ENCODE peak calls at places on chromosome 1, in six cellular contexts. One of them, this sample, is unnamed.

GRCh38 chr1:51189421-51190073 is 46.5 kb upstream of the RNF11 start:
- DNase-seq in HTR-8/SVneo: peak
- DNase-seq in esophagus squamous epithelium: no peak
- DNase-seq in HEK293T: peak
- DNase-seq in stimulated activated CD4-positive, alpha-beta T cell treated with anti-CD3 and anti-CD28 coated beads, TNF-alpha, amount 100 ng/mL, for 1 hour: no peak
- DNase-seq in nucleus accumbens: peak
- DNase-seq in this sample: peak

GRCh38 chr1:198295186-198295585 is 138.4 kb downstream of the NEK7 start:
- DNase-seq in HEK293T: no peak
- DNase-seq in HTR-8/SVneo: no peak
- DNase-seq in nucleus accumbens: no peak
- DNase-seq in esophagus squamous epithelium: no peak
- DNase-seq in stimulated activated CD4-positive, alpha-beta T cell treated with anti-CD3 and anti-CD28 coated beads, TNF-alpha, amount 100 ng/mL, for 1 hour: no peak
- DNase-seq in this sample: no peak

GRCh38 chr1:3022976-3023375 is 1.7 kb downstream of the ACTRT2 start:
- DNase-seq in stimulated activated CD4-positive, alpha-beta T cell treated with anti-CD3 and anti-CD28 coated beads, TNF-alpha, amount 100 ng/mL, for 1 hour: no peak
- DNase-seq in nucleus accumbens: no peak
- DNase-seq in HEK293T: no peak
- DNase-seq in HTR-8/SVneo: no peak
- DNase-seq in esophagus squamous epithelium: no peak
- DNase-seq in this sample: no peak

GRCh38 chr1:32962248-32962896 is 2.2 kb downstream of the RNF19B start:
- DNase-seq in HEK293T: no peak
- DNase-seq in HTR-8/SVneo: no peak
- DNase-seq in esophagus squamous epithelium: no peak
- DNase-seq in stimulated activated CD4-positive, alpha-beta T cell treated with anti-CD3 and anti-CD28 coated beads, TNF-alpha, amount 100 ng/mL, for 1 hour: no peak
- DNase-seq in nucleus accumbens: no peak
- DNase-seq in this sample: peak

GRCh38 chr1:25534389-25534788 is 9.0 kb upstream of the LDLRAP1 start:
- DNase-seq in HTR-8/SVneo: no peak
- DNase-seq in HEK293T: no peak
- DNase-seq in stimulated activated CD4-positive, alpha-beta T cell treated with anti-CD3 and anti-CD28 coated beads, TNF-alpha, amount 100 ng/mL, for 1 hour: no peak
- DNase-seq in esophagus squamous epithelium: no peak
- DNase-seq in nucleus accumbens: no peak
- DNase-seq in this sample: no peak

GRCh38 chr1:37410815-37411214 is 63.6 kb upstream of the ZC3H12A start:
- DNase-seq in nucleus accumbens: no peak
- DNase-seq in stimulated activated CD4-positive, alpha-beta T cell treated with anti-CD3 and anti-CD28 coated beads, TNF-alpha, amount 100 ng/mL, for 1 hour: no peak
- DNase-seq in HTR-8/SVneo: no peak
- DNase-seq in HEK293T: peak
- DNase-seq in esophagus squamous epithelium: no peak
- DNase-seq in this sample: no peak

GRCh38 chr1:247332215-247332900 is 691 bp upstream of the ZNF496 start:
- DNase-seq in stimulated activated CD4-positive, alpha-beta T cell treated with anti-CD3 and anti-CD28 coated beads, TNF-alpha, amount 100 ng/mL, for 1 hour: peak
- DNase-seq in HTR-8/SVneo: peak
- DNase-seq in nucleus accumbens: no peak
- DNase-seq in esophagus squamous epithelium: peak
- DNase-seq in HEK293T: peak
- DNase-seq in this sample: peak

GRCh38 chr1:55150880-55151582 is 64.1 kb downstream of the USP24 start:
- DNase-seq in stimulated activated CD4-positive, alpha-beta T cell treated with anti-CD3 and anti-CD28 coated beads, TNF-alpha, amount 100 ng/mL, for 1 hour: no peak
- DNase-seq in esophagus squamous epithelium: no peak
- DNase-seq in nucleus accumbens: no peak
- DNase-seq in HTR-8/SVneo: no peak
- DNase-seq in HEK293T: no peak
- DNase-seq in this sample: no peak

GRCh38 chr1:168603501-168604107 is 27.2 kb downstream of the XCL1 start:
- DNase-seq in HEK293T: peak
- DNase-seq in stimulated activated CD4-positive, alpha-beta T cell treated with anti-CD3 and anti-CD28 coated beads, TNF-alpha, amount 100 ng/mL, for 1 hour: peak
- DNase-seq in nucleus accumbens: peak
- DNase-seq in HTR-8/SVneo: peak
- DNase-seq in esophagus squamous epithelium: no peak
- DNase-seq in this sample: no peak